ENCODE peak calls at places on chromosomes 3 and 15, in seven cellular contexts. One of them, this sample, is unnamed.

GRCh38 chr3:124557-125179 is 71.9 kb upstream of the CHL1 start:
- ATAC-seq in stimulated activated naive CD8-positive, alpha-beta T cell treated with anti-CD3 and anti-CD28 coated beads, Interleukin-15, amount 100 ng/mL, for 72 hours: no peak
- ATAC-seq in right lobe of liver: no peak
- ATAC-seq in Right ventricle myocardium inferior: no peak
- ATAC-seq in gastroesophageal sphincter: no peak
- ATAC-seq in right cardiac atrium: no peak
- ATAC-seq in stimulated activated naive B cell treated with anti-CD40 and anti-IgM and Interleukin-4, amounts not matched to agents 10 μg/mL and 1 μg/mL and 100 μg/mL, for 72 hours: peak
- ATAC-seq in this sample: peak

GRCh38 chr3:155391583-155391982 is 98.1 kb upstream of the STRIT1 start:
- ATAC-seq in gastroesophageal sphincter: peak
- ATAC-seq in stimulated activated naive CD8-positive, alpha-beta T cell treated with anti-CD3 and anti-CD28 coated beads, Interleukin-15, amount 100 ng/mL, for 72 hours: no peak
- ATAC-seq in Right ventricle myocardium inferior: peak
- ATAC-seq in right lobe of liver: no peak
- ATAC-seq in stimulated activated naive B cell treated with anti-CD40 and anti-IgM and Interleukin-4, amounts not matched to agents 10 μg/mL and 1 μg/mL and 100 μg/mL, for 72 hours: no peak
- ATAC-seq in right cardiac atrium: peak
- ATAC-seq in this sample: no peak

GRCh38 chr15:45522179-45522930 is at the start of gene SLC30A4:
- ATAC-seq in right lobe of liver: peak
- ATAC-seq in stimulated activated naive CD8-positive, alpha-beta T cell treated with anti-CD3 and anti-CD28 coated beads, Interleukin-15, amount 100 ng/mL, for 72 hours: peak
- ATAC-seq in stimulated activated naive B cell treated with anti-CD40 and anti-IgM and Interleukin-4, amounts not matched to agents 10 μg/mL and 1 μg/mL and 100 μg/mL, for 72 hours: peak
- ATAC-seq in right cardiac atrium: peak
- ATAC-seq in Right ventricle myocardium inferior: peak
- ATAC-seq in gastroesophageal sphincter: peak
- ATAC-seq in this sample: peak

GRCh38 chr3:4855676-4856075 is 123.6 kb upstream of the BHLHE40 start:
- ATAC-seq in gastroesophageal sphincter: no peak
- ATAC-seq in Right ventricle myocardium inferior: no peak
- ATAC-seq in right lobe of liver: peak
- ATAC-seq in stimulated activated naive B cell treated with anti-CD40 and anti-IgM and Interleukin-4, amounts not matched to agents 10 μg/mL and 1 μg/mL and 100 μg/mL, for 72 hours: no peak
- ATAC-seq in right cardiac atrium: no peak
- ATAC-seq in stimulated activated naive CD8-positive, alpha-beta T cell treated with anti-CD3 and anti-CD28 coated beads, Interleukin-15, amount 100 ng/mL, for 72 hours: no peak
- ATAC-seq in this sample: no peak

GRCh38 chr3:182182531-182182968 is 470.8 kb downstream of the SOX2 start:
- ATAC-seq in stimulated activated naive CD8-positive, alpha-beta T cell treated with anti-CD3 and anti-CD28 coated beads, Interleukin-15, amount 100 ng/mL, for 72 hours: no peak
- ATAC-seq in right cardiac atrium: no peak
- ATAC-seq in stimulated activated naive B cell treated with anti-CD40 and anti-IgM and Interleukin-4, amounts not matched to agents 10 μg/mL and 1 μg/mL and 100 μg/mL, for 72 hours: no peak
- ATAC-seq in right lobe of liver: no peak
- ATAC-seq in gastroesophageal sphincter: no peak
- ATAC-seq in Right ventricle myocardium inferior: no peak
- ATAC-seq in this sample: no peak

GRCh38 chr3:134014270-134014669 is 15.5 kb downstream of the SLCO2A1 start:
- ATAC-seq in stimulated activated naive CD8-positive, alpha-beta T cell treated with anti-CD3 and anti-CD28 coated beads, Interleukin-15, amount 100 ng/mL, for 72 hours: no peak
- ATAC-seq in Right ventricle myocardium inferior: no peak
- ATAC-seq in gastroesophageal sphincter: no peak
- ATAC-seq in right lobe of liver: no peak
- ATAC-seq in stimulated activated naive B cell treated with anti-CD40 and anti-IgM and Interleukin-4, amounts not matched to agents 10 μg/mL and 1 μg/mL and 100 μg/mL, for 72 hours: no peak
- ATAC-seq in right cardiac atrium: no peak
- ATAC-seq in this sample: no peak

GRCh38 chr3:123122525-123123315 is 55.9 kb downstream of the PDIA5 start:
- ATAC-seq in gastroesophageal sphincter: no peak
- ATAC-seq in stimulated activated naive B cell treated with anti-CD40 and anti-IgM and Interleukin-4, amounts not matched to agents 10 μg/mL and 1 μg/mL and 100 μg/mL, for 72 hours: no peak
- ATAC-seq in right lobe of liver: no peak
- ATAC-seq in Right ventricle myocardium inferior: no peak
- ATAC-seq in right cardiac atrium: no peak
- ATAC-seq in stimulated activated naive CD8-positive, alpha-beta T cell treated with anti-CD3 and anti-CD28 coated beads, Interleukin-15, amount 100 ng/mL, for 72 hours: no peak
- ATAC-seq in this sample: no peak

GRCh38 chr3:183295211-183295610 is 42.2 kb downstream of the B3GNT5 start:
- ATAC-seq in stimulated activated naive B cell treated with anti-CD40 and anti-IgM and Interleukin-4, amounts not matched to agents 10 μg/mL and 1 μg/mL and 100 μg/mL, for 72 hours: no peak
- ATAC-seq in right lobe of liver: peak
- ATAC-seq in Right ventricle myocardium inferior: peak
- ATAC-seq in stimulated activated naive CD8-positive, alpha-beta T cell treated with anti-CD3 and anti-CD28 coated beads, Interleukin-15, amount 100 ng/mL, for 72 hours: no peak
- ATAC-seq in gastroesophageal sphincter: peak
- ATAC-seq in right cardiac atrium: peak
- ATAC-seq in this sample: no peak

GRCh38 chr15:69099976-69100375 is 60.5 kb upstream of the GLCE start:
- ATAC-seq in gastroesophageal sphincter: no peak
- ATAC-seq in stimulated activated naive B cell treated with anti-CD40 and anti-IgM and Interleukin-4, amounts not matched to agents 10 μg/mL and 1 μg/mL and 100 μg/mL, for 72 hours: no peak
- ATAC-seq in right cardiac atrium: no peak
- ATAC-seq in Right ventricle myocardium inferior: no peak
- ATAC-seq in right lobe of liver: no peak
- ATAC-seq in stimulated activated naive CD8-positive, alpha-beta T cell treated with anti-CD3 and anti-CD28 coated beads, Interleukin-15, amount 100 ng/mL, for 72 hours: no peak
- ATAC-seq in this sample: no peak

GRCh38 chr15:62739082-62739481 is 303.5 kb upstream of the TPM1 start:
- ATAC-seq in stimulated activated naive B cell treated with anti-CD40 and anti-IgM and Interleukin-4, amounts not matched to agents 10 μg/mL and 1 μg/mL and 100 μg/mL, for 72 hours: peak
- ATAC-seq in right cardiac atrium: no peak
- ATAC-seq in right lobe of liver: no peak
- ATAC-seq in stimulated activated naive CD8-positive, alpha-beta T cell treated with anti-CD3 and anti-CD28 coated beads, Interleukin-15, amount 100 ng/mL, for 72 hours: no peak
- ATAC-seq in gastroesophageal sphincter: no peak
- ATAC-seq in Right ventricle myocardium inferior: no peak
- ATAC-seq in this sample: no peak

GRCh38 chr3:114464548-114464947 is 170.7 kb downstream of the TIGIT start:
- ATAC-seq in gastroesophageal sphincter: no peak
- ATAC-seq in stimulated activated naive B cell treated with anti-CD40 and anti-IgM and Interleukin-4, amounts not matched to agents 10 μg/mL and 1 μg/mL and 100 μg/mL, for 72 hours: peak
- ATAC-seq in right lobe of liver: no peak
- ATAC-seq in stimulated activated naive CD8-positive, alpha-beta T cell treated with anti-CD3 and anti-CD28 coated beads, Interleukin-15, amount 100 ng/mL, for 72 hours: peak
- ATAC-seq in Right ventricle myocardium inferior: no peak
- ATAC-seq in right cardiac atrium: no peak
- ATAC-seq in this sample: peak

GRCh38 chr3:53334742-53335141 is 12.6 kb downstream of the DCP1A start:
- ATAC-seq in stimulated activated naive CD8-positive, alpha-beta T cell treated with anti-CD3 and anti-CD28 coated beads, Interleukin-15, amount 100 ng/mL, for 72 hours: no peak
- ATAC-seq in right cardiac atrium: no peak
- ATAC-seq in Right ventricle myocardium inferior: no peak
- ATAC-seq in right lobe of liver: no peak
- ATAC-seq in gastroesophageal sphincter: no peak
- ATAC-seq in stimulated activated naive B cell treated with anti-CD40 and anti-IgM and Interleukin-4, amounts not matched to agents 10 μg/mL and 1 μg/mL and 100 μg/mL, for 72 hours: no peak
- ATAC-seq in this sample: no peak

GRCh38 chr3:46882377-46883015 is 5.0 kb downstream of the PTH1R start:
- ATAC-seq in gastroesophageal sphincter: peak
- ATAC-seq in right lobe of liver: peak
- ATAC-seq in Right ventricle myocardium inferior: peak
- ATAC-seq in right cardiac atrium: peak
- ATAC-seq in stimulated activated naive CD8-positive, alpha-beta T cell treated with anti-CD3 and anti-CD28 coated beads, Interleukin-15, amount 100 ng/mL, for 72 hours: peak
- ATAC-seq in stimulated activated naive B cell treated with anti-CD40 and anti-IgM and Interleukin-4, amounts not matched to agents 10 μg/mL and 1 μg/mL and 100 μg/mL, for 72 hours: peak
- ATAC-seq in this sample: peak

GRCh38 chr3:121736112-121736511 is 13.4 kb downstream of the GOLGB1 start:
- ATAC-seq in right lobe of liver: no peak
- ATAC-seq in Right ventricle myocardium inferior: no peak
- ATAC-seq in stimulated activated naive CD8-positive, alpha-beta T cell treated with anti-CD3 and anti-CD28 coated beads, Interleukin-15, amount 100 ng/mL, for 72 hours: peak
- ATAC-seq in gastroesophageal sphincter: no peak
- ATAC-seq in stimulated activated naive B cell treated with anti-CD40 and anti-IgM and Interleukin-4, amounts not matched to agents 10 μg/mL and 1 μg/mL and 100 μg/mL, for 72 hours: no peak
- ATAC-seq in right cardiac atrium: no peak
- ATAC-seq in this sample: no peak

GRCh38 chr3:3636815-3637214 is 162.4 kb upstream of the LRRN1 start:
- ATAC-seq in stimulated activated naive CD8-positive, alpha-beta T cell treated with anti-CD3 and anti-CD28 coated beads, Interleukin-15, amount 100 ng/mL, for 72 hours: no peak
- ATAC-seq in stimulated activated naive B cell treated with anti-CD40 and anti-IgM and Interleukin-4, amounts not matched to agents 10 μg/mL and 1 μg/mL and 100 μg/mL, for 72 hours: no peak
- ATAC-seq in right cardiac atrium: no peak
- ATAC-seq in Right ventricle myocardium inferior: no peak
- ATAC-seq in gastroesophageal sphincter: no peak
- ATAC-seq in right lobe of liver: no peak
- ATAC-seq in this sample: no peak

GRCh38 chr3:24154003-24154695 is 209.1 kb downstream of the NR1D2 start:
- ATAC-seq in Right ventricle myocardium inferior: no peak
- ATAC-seq in right lobe of liver: no peak
- ATAC-seq in gastroesophageal sphincter: no peak
- ATAC-seq in stimulated activated naive CD8-positive, alpha-beta T cell treated with anti-CD3 and anti-CD28 coated beads, Interleukin-15, amount 100 ng/mL, for 72 hours: peak
- ATAC-seq in right cardiac atrium: no peak
- ATAC-seq in stimulated activated naive B cell treated with anti-CD40 and anti-IgM and Interleukin-4, amounts not matched to agents 10 μg/mL and 1 μg/mL and 100 μg/mL, for 72 hours: peak
- ATAC-seq in this sample: no peak

GRCh38 chr15:50773389-50773788 is 7.9 kb upstream of the SPPL2A start:
- ATAC-seq in gastroesophageal sphincter: no peak
- ATAC-seq in stimulated activated naive CD8-positive, alpha-beta T cell treated with anti-CD3 and anti-CD28 coated beads, Interleukin-15, amount 100 ng/mL, for 72 hours: no peak
- ATAC-seq in right lobe of liver: no peak
- ATAC-seq in Right ventricle myocardium inferior: no peak
- ATAC-seq in right cardiac atrium: no peak
- ATAC-seq in stimulated activated naive B cell treated with anti-CD40 and anti-IgM and Interleukin-4, amounts not matched to agents 10 μg/mL and 1 μg/mL and 100 μg/mL, for 72 hours: no peak
- ATAC-seq in this sample: no peak

This sample was measured in stimulated activated memory B cell treated with anti-CD40 and anti-IgM and Interleukin-4, amounts not matched to agents 10 μg/mL and 1 μg/mL and 100 μg/mL, for 72 hours.